ENCODE peak calls at places on chromosome 13, in eight cellular contexts. T is OCI-LY7; N is AG09309; O is brain microvascular endothelial cell; I is transverse colon; Y is lung; W is suprapubic skin; G is CD4-positive, CD25-positive, alpha-beta regulatory T cell. R is an unnamed sample.

GRCh38 chr13:36673838-36674326 is at the start of gene SERTM1:
- DNase-seq in G (no peak), N (no peak), T (no peak), W (no peak), I (no peak), Y (no peak), O (no peak), R (peak; percentile 16)

GRCh38 chr13:59459972-59460371 is 703.8 kb downstream of the DIAPH3 start:
- DNase-seq in I (no peak), W (no peak), O (no peak), G (no peak), N (no peak), Y (no peak), T (no peak), R (no peak)

GRCh38 chr13:20407759-20408158 is 117.9 kb downstream of the CRYL1 start:
- DNase-seq in G (no peak), T (no peak), Y (no peak), O (no peak), N (no peak), I (no peak), W (no peak), R (no peak)

GRCh38 chr13:51148223-51148951 is 37.3 kb upstream of the C13orf42 start:
- DNase-seq in T (no peak), O (no peak), W (no peak), Y (no peak), I (no peak), G (peak; percentile 57), N (no peak), R (no peak)

GRCh38 chr13:22926176-22927007 is 254.4 kb upstream of the SGCG start:
- DNase-seq in Y (peak; percentile 79), I (peak; percentile 67), G (no peak), O (no peak), W (peak; percentile 84), T (no peak), N (no peak), R (no peak)

GRCh38 chr13:23741879-23742510 is 147.2 kb downstream of the MIPEP start:
- DNase-seq in W (no peak), I (no peak), O (no peak), G (no peak), N (no peak), Y (no peak), T (peak; percentile 29), R (no peak)

GRCh38 chr13:44238011-44238421 is 135.6 kb upstream of the SERP2 start:
- DNase-seq in I (no peak), O (no peak), G (no peak), Y (no peak), N (peak; percentile 50), W (no peak), T (no peak), R (no peak)

GRCh38 chr13:71864981-71865857 is 1.8 kb downstream of the DACH1 start:
- DNase-seq in W (peak; percentile 54), Y (peak; percentile 32), T (no peak), I (peak; percentile 21), N (no peak), G (no peak), O (peak; percentile 1), R (no peak)

GRCh38 chr13:64482373-64482772 is 2747.8 kb downstream of the PCDH9 start:
- DNase-seq in W (no peak), Y (no peak), N (no peak), O (no peak), I (no peak), T (no peak), G (no peak), R (no peak)

GRCh38 chr13:97573011-97573410 is 139.0 kb downstream of the RAP2A start:
- DNase-seq in G (no peak), W (no peak), Y (no peak), O (no peak), I (no peak), N (no peak), T (no peak), R (peak; percentile 92)

GRCh38 chr13:39483326-39483725 is 119.7 kb downstream of the LHFPL6 start:
- DNase-seq in N (peak; percentile 33), O (no peak), I (no peak), T (no peak), G (no peak), W (no peak), Y (no peak), R (no peak)

GRCh38 chr13:37306778-37307544 is 201.5 kb upstream of the CSNK1A1L start:
- DNase-seq in O (peak; percentile 95), N (peak; percentile 91), Y (no peak), W (no peak), G (no peak), T (no peak), I (no peak), R (peak; percentile 35)

GRCh38 chr13:59144700-59145099 is 1019.0 kb downstream of the DIAPH3 start:
- DNase-seq in T (no peak), G (no peak), I (no peak), Y (no peak), N (no peak), O (no peak), W (no peak), R (no peak)

GRCh38 chr13:41470187-41470586 is 12.8 kb downstream of the RGCC start:
- DNase-seq in Y (no peak), I (no peak), W (no peak), O (no peak), T (no peak), N (no peak), G (no peak), R (no peak)

GRCh38 chr13:31625115-31625514 is 114.2 kb upstream of the RXFP2 start:
- DNase-seq in I (no peak), G (no peak), Y (no peak), O (no peak), N (no peak), W (no peak), T (no peak), R (no peak)

GRCh38 chr13:36438594-36439483 is 6.5 kb downstream of the CCNA1 start:
- DNase-seq in Y (no peak), T (peak; percentile 12), N (no peak), G (no peak), W (no peak), I (no peak), O (no peak), R (no peak)

GRCh38 chr13:48985751-48986150 is 10.0 kb downstream of the FNDC3A start:
- DNase-seq in T (no peak), Y (no peak), O (no peak), N (no peak), G (no peak), W (no peak), I (no peak), R (no peak)

GRCh38 chr13:73936001-73936400 is 198.2 kb downstream of the KLF12 start:
- DNase-seq in I (no peak), W (no peak), O (no peak), G (no peak), N (no peak), T (no peak), Y (no peak), R (no peak)

DNA sequence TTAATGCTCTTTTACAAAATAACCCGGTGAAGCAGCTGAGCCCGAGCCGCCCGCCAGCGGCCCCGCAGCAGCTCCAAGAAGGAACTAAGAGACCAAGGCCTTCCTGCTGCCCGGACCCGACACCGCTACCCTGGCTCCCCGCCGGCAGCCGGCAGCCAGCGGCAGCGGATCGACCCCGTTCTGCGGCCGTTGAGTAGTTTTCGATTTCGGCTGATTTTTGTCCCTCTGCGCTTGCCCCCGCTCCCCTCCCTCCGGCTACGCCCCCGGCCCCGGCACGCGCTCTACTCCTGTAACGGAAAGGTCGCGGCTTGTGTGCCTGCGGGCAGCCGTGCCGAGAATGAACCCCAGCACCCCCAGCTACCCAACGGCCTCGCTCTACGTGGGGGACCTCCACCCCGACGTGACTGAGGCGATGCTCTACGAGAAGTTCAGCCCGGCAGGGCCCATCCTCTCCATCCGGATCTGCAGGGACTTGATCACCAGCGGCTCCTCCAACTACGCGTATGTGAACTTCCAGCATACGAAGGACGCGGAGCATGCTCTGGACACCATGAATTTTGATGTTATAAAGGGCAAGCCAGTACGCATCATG is at the start of gene PABPC3:
- DNase-seq in W (no peak), T (no peak), O (no peak), G (peak; percentile 1), N (no peak), I (no peak), Y (no peak), R (no peak)
- H3K4me3 ChIP-seq in W (no peak within 1 kb of the TSS), T (no peak within 1 kb of the TSS), O (peak within 1 kb of the TSS; percentile 42), G (no peak within 1 kb of the TSS), N (peak within 1 kb of the TSS; percentile 21), I (no peak within 1 kb of the TSS), Y (no peak within 1 kb of the TSS), R (peak within 1 kb of the TSS; percentile 30)

DNA sequence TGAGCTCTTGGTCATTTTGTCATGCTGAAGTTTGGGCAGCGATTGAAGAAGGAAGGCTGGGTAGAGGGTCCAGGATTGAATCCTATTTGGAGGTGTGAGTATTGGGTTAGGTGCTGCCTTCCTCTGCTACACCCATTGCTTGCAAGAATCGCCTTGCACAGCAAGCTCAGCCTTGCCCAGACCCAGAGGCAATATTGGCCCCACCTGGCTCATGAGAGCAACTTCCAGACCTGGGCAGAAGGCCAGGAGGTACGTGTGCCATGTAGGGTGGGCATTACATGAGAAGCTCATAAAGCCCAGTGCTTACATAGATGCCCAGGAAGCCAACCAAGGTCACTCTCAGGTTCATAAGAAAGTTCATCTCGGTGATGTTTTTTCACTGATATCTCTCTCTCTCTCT is 718.0 kb downstream of the EFNB2 start:
- DNase-seq in T (no peak), O (no peak), W (no peak), G (no peak), N (no peak), Y (no peak), I (no peak), R (no peak)
- H3K4me3 ChIP-seq in T (no peak overlapping the region), O (no peak overlapping the region), W (no peak overlapping the region), G (no peak overlapping the region), N (no peak overlapping the region), Y (no peak overlapping the region), I (no peak overlapping the region), R (no peak overlapping the region)

DNA sequence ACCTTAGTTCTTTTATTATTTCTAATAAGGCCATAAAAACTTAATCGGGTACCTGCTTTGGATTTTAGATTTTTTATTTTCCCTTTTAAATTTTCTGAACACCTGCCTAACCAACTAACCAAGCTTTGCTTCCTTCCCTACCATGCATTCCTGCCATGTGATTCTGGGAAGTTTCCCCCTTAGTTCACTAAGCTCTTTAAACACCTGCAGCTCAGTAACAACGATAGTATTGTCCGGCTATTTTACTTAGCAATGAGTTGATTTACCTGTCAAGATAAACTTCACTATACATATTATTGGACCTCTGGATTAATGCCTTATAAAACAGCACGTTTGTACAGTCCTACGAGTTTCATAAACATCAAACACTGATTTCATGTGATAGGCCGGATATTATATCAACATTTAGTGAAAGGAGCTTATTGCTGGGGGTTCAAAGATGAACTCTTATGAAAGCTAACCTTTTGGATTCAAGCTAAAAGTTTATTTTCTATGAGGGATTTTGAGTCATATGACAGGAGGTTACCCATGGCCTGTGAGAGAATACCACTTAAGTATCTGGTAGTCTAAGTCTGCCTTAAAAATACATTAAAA is 81.0 kb upstream of the STARD13 start:
- DNase-seq in I (no peak), O (no peak), T (no peak), N (no peak), W (no peak), G (no peak), Y (no peak), R (no peak)
- H3K4me3 ChIP-seq in I (no peak overlapping the region), O (no peak overlapping the region), T (no peak overlapping the region), N (no peak overlapping the region), W (no peak overlapping the region), G (no peak overlapping the region), Y (no peak overlapping the region), R (no peak overlapping the region)

DNA sequence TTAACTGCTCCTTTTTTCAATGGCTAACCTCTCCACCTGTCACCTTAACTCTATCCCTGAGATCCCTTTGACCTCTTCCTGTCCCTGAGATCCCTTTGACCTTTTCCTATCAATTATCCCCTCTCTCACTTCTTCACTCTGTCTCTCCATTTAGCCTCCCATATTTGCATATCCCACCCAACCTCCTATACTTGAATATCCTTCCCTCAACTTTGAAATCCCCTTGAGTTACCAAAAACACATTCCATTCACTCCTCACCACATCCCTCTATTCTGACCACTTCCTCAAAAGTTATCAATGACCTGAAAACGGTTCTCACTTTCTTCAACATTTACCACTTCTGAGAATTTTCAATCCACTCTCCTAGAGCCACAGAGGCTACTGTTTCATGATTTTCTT is 3.0 kb downstream of the MYCBP2 start:
- DNase-seq in G (peak; percentile 30), W (no peak), T (no peak), N (no peak), Y (no peak), O (no peak), I (no peak), R (no peak)
- H3K4me3 ChIP-seq in G (peak overlapping the region; percentile 99), W (peak overlapping the region; percentile 77), T (peak overlapping the region; percentile 89), N (no peak overlapping the region), Y (no peak overlapping the region), O (no peak overlapping the region), I (no peak overlapping the region), R (no peak overlapping the region)

R was measured in retinal pigment epithelial cell.